ENCODE peak calls at places on chromosomes 7 and 10, in six cellular contexts. Z is H9; S is HL-60; A is colonic mucosa; Y is dorsolateral prefrontal cortex; T is CD8-positive, alpha-beta T cell. G is an unnamed sample.

GRCh38 chr7:98280296-98280695 is 1.2 kb upstream of the BRI3 start:
- DNase-seq in Z (no peak), S (no peak), A (no peak), Y (no peak), T (no peak), G (no peak)

GRCh38 chr7:17601921-17602320 is 303.5 kb downstream of the AHR start:
- DNase-seq in Z (no peak), S (no peak), A (no peak), Y (no peak), T (no peak), G (no peak)

GRCh38 chr10:23174075-23174973 is 17.8 kb upstream of the PTF1A start:
- DNase-seq in Z (no peak), S (no peak), A (no peak), Y (no peak), T (no peak), G (no peak)

GRCh38 chr10:82277591-82277990 is 402.6 kb downstream of the NRG3 start:
- DNase-seq in Z (no peak), S (no peak), A (no peak), Y (no peak), T (no peak), G (no peak)

GRCh38 chr7:114048386-114049235 is 129.8 kb upstream of the PPP1R3A start:
- DNase-seq in Z (no peak), S (no peak), A (no peak), Y (no peak), T (no peak), G (no peak)

GRCh38 chr7:47897831-47898230 is 50.4 kb downstream of the PKD1L1 start:
- DNase-seq in Z (no peak), S (no peak), A (no peak), Y (no peak), T (no peak), G (no peak)

GRCh38 chr10:106973301-106973700 is 191.2 kb downstream of the SORCS1 start:
- DNase-seq in Z (no peak), S (no peak), A (no peak), Y (no peak), T (no peak), G (no peak)

GRCh38 chr7:27916372-27916771 is 176.4 kb downstream of the TAX1BP1 start:
- DNase-seq in Z (no peak), S (no peak), A (no peak), Y (no peak), T (no peak), G (no peak)

GRCh38 chr10:34397324-34397723 is 417.8 kb downstream of the PARD3 start:
- DNase-seq in Z (no peak), S (no peak), A (no peak), Y (no peak), T (no peak), G (no peak)

GRCh38 chr7:73707045-73707631 is 12.3 kb downstream of the STX1A start:
- DNase-seq in Z (no peak), S (peak), A (peak), Y (peak), T (no peak), G (no peak)

GRCh38 chr10:88318803-88319202 is 264.3 kb downstream of the RNLS start:
- DNase-seq in Z (peak), S (no peak), A (no peak), Y (no peak), T (no peak), G (no peak)

GRCh38 chr7:135825406-135825805 is 76.8 kb upstream of the FAM180A start:
- DNase-seq in Z (peak), S (no peak), A (no peak), Y (no peak), T (no peak), G (no peak)

GRCh38 chr10:58318346-58318745 is 16.5 kb upstream of the UBE2D1 start:
- DNase-seq in Z (no peak), S (no peak), A (no peak), Y (no peak), T (no peak), G (no peak)

GRCh38 chr7:6565655-6566054 is 11.6 kb upstream of the ZDHHC4 start:
- DNase-seq in Z (no peak), S (no peak), A (no peak), Y (no peak), T (no peak), G (no peak)

GRCh38 chr7:142110638-142111037 is 880 bp upstream of the MGAM2 start:
- DNase-seq in Z (no peak), S (no peak), A (no peak), Y (no peak), T (no peak), G (no peak)

GRCh38 chr10:86899128-86899527 is 58.3 kb downstream of the MMRN2 start:
- DNase-seq in Z (peak), S (no peak), A (no peak), Y (no peak), T (no peak), G (no peak)

GRCh38 chr10:47048533-47048905 is 137.3 kb downstream of the PTPN20 start:
- DNase-seq in Z (peak), S (no peak), A (no peak), Y (no peak), T (no peak), G (no peak)

GRCh38 chr7:43456200-43456599 is 126.7 kb upstream of the STK17A start:
- DNase-seq in Z (no peak), S (no peak), A (no peak), Y (no peak), T (no peak), G (no peak)

GRCh38 chr10:32865170-32865569 is 92.9 kb downstream of the ITGB1 start:
- DNase-seq in Z (no peak), S (no peak), A (no peak), Y (no peak), T (no peak), G (no peak)

GRCh38 chr10:33337335-33337854 is 2.9 kb upstream of the NRP1 start:
- DNase-seq in Z (no peak), S (no peak), A (peak), Y (no peak), T (no peak), G (no peak)

GRCh38 chr7:10913457-10913856 is 60.2 kb upstream of the PHF14 start:
- DNase-seq in Z (no peak), S (no peak), A (no peak), Y (no peak), T (no peak), G (no peak)

GRCh38 chr7:95585426-95585789 is 10.9 kb downstream of the PDK4 start:
- DNase-seq in Z (no peak), S (no peak), A (no peak), Y (no peak), T (no peak), G (no peak)
- H3K27ac ChIP-seq in Z (no peak), S (no peak), A (no peak), Y (peak), T (no peak), G (no peak)

GRCh38 chr7:100817097-100817496 is 10.2 kb downstream of the EPHB4 start:
- DNase-seq in Z (no peak), S (no peak), A (no peak), Y (no peak), T (no peak), G (no peak)
- H3K27ac ChIP-seq in Z (no peak), S (no peak), A (no peak), Y (no peak), T (no peak), G (no peak)

DNA sequence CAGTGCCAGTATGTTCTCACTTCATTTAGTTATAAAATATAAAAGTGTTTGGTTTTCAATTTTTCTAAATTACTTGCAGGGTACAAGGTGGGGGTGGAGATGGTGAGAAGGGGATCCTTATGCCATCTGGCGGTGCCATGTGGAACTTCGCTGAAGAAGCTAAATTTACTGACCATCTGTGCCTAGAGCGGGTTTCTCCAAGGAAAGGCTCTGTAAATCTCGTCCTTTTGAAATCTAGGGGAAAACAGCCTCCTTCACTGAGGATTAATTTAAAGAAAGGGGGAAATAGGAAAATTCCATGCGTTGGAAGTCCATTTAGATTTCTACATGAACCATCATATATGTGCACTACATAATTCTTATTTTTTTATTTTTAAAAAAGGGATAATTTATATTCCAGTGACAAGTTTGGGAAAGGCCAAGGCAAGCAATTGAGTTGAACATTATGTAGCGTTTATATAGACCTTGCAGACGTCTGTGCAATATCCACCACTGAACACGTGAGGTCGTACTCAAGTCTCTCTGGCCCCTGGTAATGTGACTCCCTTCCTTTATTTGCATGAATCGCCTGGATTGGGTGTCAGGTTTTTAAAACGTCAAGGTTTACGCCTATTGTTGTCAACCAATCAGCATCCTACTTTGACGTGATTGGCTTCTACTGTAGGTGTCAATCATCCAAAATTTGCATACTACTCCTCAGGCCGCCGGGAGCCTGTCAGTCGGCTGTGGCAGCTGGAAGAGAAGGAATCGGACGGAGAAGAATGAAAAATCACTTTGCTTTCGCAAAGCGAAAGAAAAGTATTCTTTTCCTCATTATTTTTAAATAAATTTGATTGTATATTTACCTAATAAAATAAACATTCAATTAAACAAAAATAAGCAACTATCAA is 297.1 kb upstream of the NFE2L3 start:
- DNase-seq in Z (peak), S (peak), A (peak), Y (no peak), T (no peak), G (no peak)
- H3K27ac ChIP-seq in Z (no peak), S (peak), A (peak), Y (no peak), T (no peak), G (no peak)

DNA sequence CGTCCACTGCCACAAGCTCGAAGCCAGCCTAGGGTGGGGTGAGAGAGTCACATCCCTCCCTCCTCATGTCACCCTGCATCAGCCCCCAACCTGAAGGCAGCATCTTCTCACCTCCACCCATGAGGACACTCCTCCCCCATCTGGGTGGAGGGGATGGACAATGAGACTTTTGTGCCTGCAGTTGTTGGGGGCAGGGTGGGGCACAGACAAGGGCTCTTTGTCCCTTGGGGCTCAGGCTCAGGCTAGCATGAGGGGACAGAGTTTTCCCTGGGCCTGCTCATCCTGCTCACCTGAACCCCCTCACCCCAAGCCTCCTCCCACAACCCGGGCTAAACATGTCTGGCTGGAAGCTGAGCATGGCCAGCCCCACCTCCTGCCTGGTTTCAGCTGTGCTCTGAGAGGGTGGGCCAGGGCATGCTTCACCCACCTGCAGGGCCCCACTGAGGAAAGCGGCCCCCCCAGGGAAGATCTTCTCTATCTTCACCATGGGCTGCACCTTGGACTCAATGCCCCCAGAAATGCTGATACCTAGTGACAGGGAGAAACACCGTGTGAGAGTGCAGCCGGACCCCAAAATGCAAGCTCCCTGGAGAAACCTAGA is 9.3 kb downstream of the LZTS2 start:
- DNase-seq in Z (no peak), S (no peak), A (no peak), Y (peak), T (no peak), G (peak)
- H3K27ac ChIP-seq in Z (no peak), S (no peak), A (no peak), Y (peak), T (no peak), G (peak)

G was measured in caudate nucleus.